ENCODE peak calls at places on chromosomes 16 and 17, in eight cellular contexts. I is foreskin fibroblast; E is activated naive CD8-positive, alpha-beta T cell treated with anti-CD3 and anti-CD28 coated beads for 36 hours; H is fibroblast of mammary gland; K is effector memory CD4-positive, alpha-beta T cell; S is hepatic stellate cell; C is progenitor cell of endocrine pancreas; Z is HS-5. G is an unnamed sample.

GRCh38 chr16:22948058-22948602 is 134.2 kb downstream of the HS3ST2 start:
- DNase-seq in I (no peak), E (no peak), H (no peak), K (no peak), S (no peak), C (no peak), Z (no peak), G (no peak)

GRCh38 chr17:34420254-34420766 is 57.3 kb upstream of the CCL1 start:
- DNase-seq in I (peak), E (peak), H (peak), K (peak), S (peak), C (peak), Z (peak), G (peak)

GRCh38 chr16:47927330-47927729 is 228.5 kb downstream of the ABCC12 start:
- DNase-seq in I (peak), E (no peak), H (no peak), K (no peak), S (no peak), C (no peak), Z (peak), G (no peak)

GRCh38 chr16:73186752-73187151 is 138.8 kb upstream of the ZFHX3 start:
- DNase-seq in I (no peak), E (no peak), H (no peak), K (no peak), S (no peak), C (no peak), Z (no peak), G (no peak)

GRCh38 chr17:33447090-33447489 is 154.0 kb upstream of the ASIC2 start:
- DNase-seq in I (no peak), E (no peak), H (no peak), K (no peak), S (no peak), C (no peak), Z (no peak), G (no peak)

GRCh38 chr17:61351745-61352407 is 47.8 kb upstream of the TBX2 start:
- DNase-seq in I (no peak), E (no peak), H (no peak), K (no peak), S (no peak), C (no peak), Z (no peak), G (no peak)

GRCh38 chr17:49390548-49391324 is 23.9 kb downstream of the PHB1 start:
- DNase-seq in I (no peak), E (no peak), H (no peak), K (no peak), S (peak), C (no peak), Z (no peak), G (peak)

GRCh38 chr16:28873543-28874201 is 4.6 kb upstream of the ATP2A1 start:
- DNase-seq in I (no peak), E (peak), H (peak), K (peak), S (peak), C (no peak), Z (no peak), G (peak)

GRCh38 chr17:45143767-45144198 is 4.5 kb upstream of the HEXIM1 start:
- DNase-seq in I (peak), E (peak), H (peak), K (no peak), S (peak), C (no peak), Z (no peak), G (no peak)

GRCh38 chr17:36464765-36465088 is 21.8 kb upstream of the ZNHIT3 start:
- DNase-seq in I (no peak), E (no peak), H (no peak), K (no peak), S (no peak), C (no peak), Z (no peak), G (no peak)

GRCh38 chr17:46191332-46192210 is 1.7 kb downstream of the KANSL1 start:
- DNase-seq in I (no peak), E (peak), H (no peak), K (no peak), S (peak), C (no peak), Z (peak), G (peak)

GRCh38 chr16:49048557-49048956 is 233.1 kb downstream of the CBLN1 start:
- DNase-seq in I (no peak), E (no peak), H (no peak), K (no peak), S (no peak), C (no peak), Z (no peak), G (no peak)

GRCh38 chr17:67628580-67629013 is 89.1 kb upstream of the NOL11 start:
- DNase-seq in I (no peak), E (no peak), H (peak), K (no peak), S (no peak), C (no peak), Z (no peak), G (no peak)

GRCh38 chr16:79013004-79013403 is 587.5 kb downstream of the MAF start:
- DNase-seq in I (no peak), E (no peak), H (no peak), K (no peak), S (no peak), C (no peak), Z (no peak), G (no peak)

GRCh38 chr17:65163990-65164495 is 26.9 kb downstream of the RGS9 start:
- DNase-seq in I (peak), E (peak), H (peak), K (peak), S (peak), C (no peak), Z (peak), G (peak)

GRCh38 chr17:75888484-75888883 is 8.3 kb downstream of the TRIM65 start:
- DNase-seq in I (no peak), E (no peak), H (no peak), K (no peak), S (no peak), C (no peak), Z (no peak), G (no peak)

GRCh38 chr16:53058441-53058840 is 3.6 kb downstream of the CHD9 start:
- DNase-seq in I (no peak), E (no peak), H (no peak), K (no peak), S (no peak), C (no peak), Z (no peak), G (no peak)

GRCh38 chr16:74738134-74738541 is 36.5 kb downstream of the FA2H start:
- DNase-seq in I (no peak), E (no peak), H (no peak), K (no peak), S (no peak), C (no peak), Z (no peak), G (no peak)

GRCh38 chr16:86074651-86075487 is 175.9 kb downstream of the IRF8 start:
- DNase-seq in I (no peak), E (no peak), H (no peak), K (no peak), S (peak), C (no peak), Z (no peak), G (no peak)

GRCh38 chr17:42554250-42555121 is 1.8 kb downstream of the HSD17B1 start:
- DNase-seq in I (peak), E (peak), H (peak), K (peak), S (peak), C (peak), Z (no peak), G (peak)

GRCh38 chr16:11097094-11097781 is 152.9 kb downstream of the CLEC16A start:
- DNase-seq in I (no peak), E (no peak), H (no peak), K (no peak), S (no peak), C (no peak), Z (no peak), G (no peak)

GRCh38 chr17:30263552-30264333 is 28.0 kb downstream of the BLMH start:
- DNase-seq in I (no peak), E (no peak), H (peak), K (no peak), S (peak), C (no peak), Z (no peak), G (no peak)

GRCh38 chr17:12089809-12090384 is 69.2 kb downstream of the MAP2K4 start:
- DNase-seq in I (peak), E (no peak), H (peak), K (no peak), S (peak), C (no peak), Z (peak), G (no peak)

GRCh38 chr17:48241131-48241591 is 133.6 kb downstream of the SNX11 start:
- DNase-seq in I (peak), E (peak), H (peak), K (no peak), S (peak), C (no peak), Z (peak), G (no peak)

GRCh38 chr16:81266680-81267095 is 28.2 kb downstream of the BCO1 start:
- DNase-seq in I (no peak), E (peak), H (no peak), K (no peak), S (no peak), C (no peak), Z (no peak), G (no peak)

GRCh38 chr16:82641336-82641984 is 14.7 kb downstream of the CDH13 start:
- DNase-seq in I (no peak), E (no peak), H (peak), K (no peak), S (no peak), C (no peak), Z (no peak), G (no peak)

GRCh38 chr16:64012166-64012565 is 1109.7 kb downstream of the CDH11 start:
- DNase-seq in I (no peak), E (no peak), H (peak), K (no peak), S (no peak), C (no peak), Z (no peak), G (no peak)

GRCh38 chr16:27311897-27312303 is 1.9 kb upstream of the IL4R start:
- DNase-seq in I (no peak), E (no peak), H (no peak), K (no peak), S (no peak), C (no peak), Z (no peak), G (no peak)

GRCh38 chr17:72120878-72121163 is at the start of gene SOX9:
- DNase-seq in I (peak), E (no peak), H (peak), K (no peak), S (peak), C (peak), Z (peak), G (no peak)

GRCh38 chr16:17342031-17342430 is 128.7 kb downstream of the XYLT1 start:
- DNase-seq in I (no peak), E (no peak), H (no peak), K (no peak), S (no peak), C (no peak), Z (no peak), G (no peak)

GRCh38 chr16:73171901-73172619 is 124.1 kb upstream of the ZFHX3 start:
- DNase-seq in I (no peak), E (no peak), H (no peak), K (no peak), S (no peak), C (no peak), Z (no peak), G (no peak)

GRCh38 chr16:24206926-24207325 is 49.2 kb upstream of the CACNG3 start:
- DNase-seq in I (no peak), E (no peak), H (no peak), K (no peak), S (no peak), C (no peak), Z (no peak), G (no peak)

GRCh38 chr17:31269178-31269577 is 27.9 kb downstream of the OMG start:
- DNase-seq in I (no peak), E (no peak), H (no peak), K (no peak), S (no peak), C (no peak), Z (no peak), G (no peak)

G was measured in stimulated activated naive CD4-positive, alpha-beta T cell treated with Interleukin-2 at 50 U/mL for 16 hours.